ENCODE peak calls at places on chromosomes 11 and 22, in five cellular contexts. M, O, C, U and Y are unnamed samples.

GRCh38 chr11:83625336-83625735 is 339.2 kb upstream of the CCDC90B start:
- DNase-seq in C (no peak), O (no peak), U (no peak), M (no peak), Y (no peak)

GRCh38 chr11:58928082-58928574 is 11.2 kb upstream of the GLYATL1 start:
- DNase-seq in O (no peak), M (no peak), C (no peak), U (no peak), Y (no peak)

GRCh38 chr11:81220166-81220895 is 1513.3 kb downstream of the FAM181B start:
- DNase-seq in O (no peak), U (no peak), C (no peak), M (no peak), Y (no peak)

GRCh38 chr11:12604557-12605105 is 69.6 kb upstream of the TEAD1 start:
- DNase-seq in C (no peak), U (peak), M (no peak), O (no peak), Y (no peak)

GRCh38 chr11:57917632-57918031 is 106.0 kb upstream of the OR9Q1 start:
- DNase-seq in O (no peak), U (no peak), M (no peak), C (no peak), Y (no peak)

GRCh38 chr11:72625746-72626636 is 48.2 kb downstream of the PDE2A start:
- DNase-seq in U (peak), M (no peak), O (peak), C (peak), Y (peak)

GRCh38 chr11:74169736-74170458 is 905 bp downstream of the C2CD3 start:
- DNase-seq in U (no peak), M (no peak), O (no peak), C (no peak), Y (no peak)

GRCh38 chr11:14500181-14500651 is 605 bp upstream of the COPB1 start:
- DNase-seq in U (peak), C (no peak), M (peak), O (peak), Y (peak)

GRCh38 chr11:129291556-129291955 is 84.1 kb upstream of the BARX2 start:
- DNase-seq in U (no peak), O (no peak), M (no peak), C (no peak), Y (no peak)

GRCh38 chr11:114079406-114080072 is 20.0 kb downstream of the ZBTB16 start:
- DNase-seq in C (peak), O (no peak), U (peak), M (no peak), Y (no peak)

GRCh38 chr22:39900306-39901227 is at the start of gene GRAP2:
- DNase-seq in O (no peak), C (no peak), M (no peak), U (no peak), Y (no peak)

GRCh38 chr11:19666951-19667350 is 45.7 kb upstream of the NAV2 start:
- DNase-seq in M (no peak), U (no peak), O (no peak), C (no peak), Y (no peak)

GRCh38 chr11:110892741-110893285 is 180.6 kb upstream of the ARHGAP20 start:
- DNase-seq in C (no peak), M (no peak), O (no peak), U (peak), Y (no peak)

GRCh38 chr11:3217751-3218482 is 696 bp downstream of the MRGPRG start:
- DNase-seq in M (no peak), U (no peak), C (no peak), O (peak), Y (peak)

GRCh38 chr11:67698247-67698646 is 23.8 kb upstream of the ALDH3B2 start:
- DNase-seq in U (no peak), C (no peak), O (no peak), M (peak), Y (no peak)

GRCh38 chr11:8671242-8671641 is 11.2 kb downstream of the TRIM66 start:
- DNase-seq in O (no peak), U (peak), M (peak), C (peak), Y (peak)

GRCh38 chr11:98155696-98156095 is 865.1 kb upstream of the CNTN5 start:
- DNase-seq in O (no peak), U (peak), C (no peak), M (no peak), Y (no peak)

GRCh38 chr11:64343740-64344133 is 3.7 kb downstream of the CCDC88B start:
- DNase-seq in C (no peak), M (peak), U (no peak), O (peak), Y (no peak)

GRCh38 chr11:98701541-98701940 is 319.2 kb upstream of the CNTN5 start:
- DNase-seq in C (no peak), M (no peak), O (no peak), U (peak), Y (no peak)

GRCh38 chr11:64533501-64533900 is 57.5 kb upstream of the SLC22A12 start:
- DNase-seq in C (no peak), O (peak), M (no peak), U (no peak), Y (no peak)

GRCh38 chr11:117642396-117642795 is 154.6 kb downstream of the DSCAML1 start:
- DNase-seq in C (no peak), U (no peak), O (peak), M (no peak), Y (no peak)

GRCh38 chr22:41314821-41315220 is 13.5 kb downstream of the ZC3H7B start:
- DNase-seq in O (no peak), U (no peak), M (no peak), C (no peak), Y (no peak)

GRCh38 chr22:24514241-24515024 is 19.3 kb downstream of the UPB1 start:
- DNase-seq in C (no peak), U (no peak), O (no peak), M (no peak), Y (no peak)

GRCh38 chr11:79498681-79499080 is 57.9 kb upstream of the TENM4 start:
- DNase-seq in U (no peak), C (no peak), O (no peak), M (no peak), Y (no peak)

GRCh38 chr22:37716708-37717107 is 19.9 kb downstream of the TRIOBP start:
- DNase-seq in U (no peak), M (peak), C (no peak), O (no peak), Y (no peak)

GRCh38 chr11:12696911-12697581 is 22.8 kb downstream of the TEAD1 start:
- DNase-seq in U (no peak), M (no peak), C (no peak), O (no peak), Y (no peak)

GRCh38 chr11:59857444-59858434 is 8.5 kb downstream of the TCN1 start:
- DNase-seq in M (peak), O (no peak), U (no peak), C (no peak), Y (no peak)

GRCh38 chr22:46066691-46067090 is 83.6 kb upstream of the PPARA start:
- DNase-seq in U (no peak), M (peak), O (peak), C (no peak), Y (peak)

GRCh38 chr11:114166897-114167323 is 107.4 kb downstream of the ZBTB16 start:
- DNase-seq in O (no peak), C (no peak), U (peak), M (peak), Y (no peak)

GRCh38 chr22:50302564-50302963 is 4.9 kb downstream of the PLXNB2 start:
- DNase-seq in U (no peak), C (no peak), O (no peak), M (no peak), Y (no peak)

GRCh38 chr22:16601437-16602223 is 9.0 kb upstream of the CCT8L2 start:
- DNase-seq in U (no peak), O (peak), M (no peak), C (peak), Y (no peak)

GRCh38 chr11:84819128-84819527 is 808.0 kb downstream of the DLG2 start:
- DNase-seq in M (peak), O (no peak), U (no peak), C (no peak), Y (no peak)

GRCh38 chr11:103055174-103055890 is 36.6 kb downstream of the DCUN1D5 start:
- DNase-seq in M (peak), U (peak), O (no peak), C (no peak), Y (no peak)